ENCODE peak calls at places on chromosomes 4 and X, in four cellular contexts. One of them, this sample, is unnamed.

GRCh38 chr4:152528060-152528459 is 7.8 kb downstream of the FBXW7 start:
- DNase-seq in SK-N-DZ: no peak
- DNase-seq in stimulated activated CD4-positive, alpha-beta T cell treated with anti-CD3 and anti-CD28 coated beads, Interleukin-1b, Interleukin-23, amount 100 ng/mL, for 48 hours: no peak
- DNase-seq in amniotic stem cell: no peak
- DNase-seq in this sample: no peak

GRCh38 chrX:148530464-148531077 is 30.2 kb downstream of the AFF2 start:
- DNase-seq in stimulated activated CD4-positive, alpha-beta T cell treated with anti-CD3 and anti-CD28 coated beads, Interleukin-1b, Interleukin-23, amount 100 ng/mL, for 48 hours: no peak
- DNase-seq in amniotic stem cell: no peak
- DNase-seq in SK-N-DZ: peak
- DNase-seq in this sample: no peak

GRCh38 chrX:24874604-24875247 is 141.0 kb downstream of the ARX start:
- DNase-seq in SK-N-DZ: no peak
- DNase-seq in amniotic stem cell: no peak
- DNase-seq in stimulated activated CD4-positive, alpha-beta T cell treated with anti-CD3 and anti-CD28 coated beads, Interleukin-1b, Interleukin-23, amount 100 ng/mL, for 48 hours: no peak
- DNase-seq in this sample: no peak

GRCh38 chr4:155487231-155487630 is 110.5 kb upstream of the MAP9 start:
- DNase-seq in SK-N-DZ: no peak
- DNase-seq in stimulated activated CD4-positive, alpha-beta T cell treated with anti-CD3 and anti-CD28 coated beads, Interleukin-1b, Interleukin-23, amount 100 ng/mL, for 48 hours: no peak
- DNase-seq in amniotic stem cell: no peak
- DNase-seq in this sample: no peak

GRCh38 chr4:56220261-56220660 is 167.0 kb downstream of the AASDH start:
- DNase-seq in SK-N-DZ: no peak
- DNase-seq in stimulated activated CD4-positive, alpha-beta T cell treated with anti-CD3 and anti-CD28 coated beads, Interleukin-1b, Interleukin-23, amount 100 ng/mL, for 48 hours: no peak
- DNase-seq in amniotic stem cell: no peak
- DNase-seq in this sample: no peak

GRCh38 chrX:25544641-25545040 is 528.9 kb upstream of the ARX start:
- DNase-seq in amniotic stem cell: no peak
- DNase-seq in SK-N-DZ: no peak
- DNase-seq in stimulated activated CD4-positive, alpha-beta T cell treated with anti-CD3 and anti-CD28 coated beads, Interleukin-1b, Interleukin-23, amount 100 ng/mL, for 48 hours: no peak
- DNase-seq in this sample: no peak

GRCh38 chr4:139647952-139648351 is 17.7 kb upstream of the MGST2 start:
- DNase-seq in SK-N-DZ: no peak
- DNase-seq in amniotic stem cell: no peak
- DNase-seq in stimulated activated CD4-positive, alpha-beta T cell treated with anti-CD3 and anti-CD28 coated beads, Interleukin-1b, Interleukin-23, amount 100 ng/mL, for 48 hours: no peak
- DNase-seq in this sample: no peak

GRCh38 chr4:16079046-16079445 is 4.8 kb downstream of the PROM1 start:
- DNase-seq in amniotic stem cell: no peak
- DNase-seq in SK-N-DZ: no peak
- DNase-seq in stimulated activated CD4-positive, alpha-beta T cell treated with anti-CD3 and anti-CD28 coated beads, Interleukin-1b, Interleukin-23, amount 100 ng/mL, for 48 hours: no peak
- DNase-seq in this sample: no peak

GRCh38 chr4:161936625-161937133 is 227.1 kb downstream of the FSTL5 start:
- DNase-seq in stimulated activated CD4-positive, alpha-beta T cell treated with anti-CD3 and anti-CD28 coated beads, Interleukin-1b, Interleukin-23, amount 100 ng/mL, for 48 hours: no peak
- DNase-seq in amniotic stem cell: peak
- DNase-seq in SK-N-DZ: no peak
- DNase-seq in this sample: no peak

GRCh38 chr4:54065282-54066087 is 1.1 kb upstream of the CHIC2 start:
- DNase-seq in stimulated activated CD4-positive, alpha-beta T cell treated with anti-CD3 and anti-CD28 coated beads, Interleukin-1b, Interleukin-23, amount 100 ng/mL, for 48 hours: no peak
- DNase-seq in amniotic stem cell: no peak
- DNase-seq in SK-N-DZ: no peak
- DNase-seq in this sample: no peak

GRCh38 chr4:164959896-164960295 is 17.6 kb downstream of the TRIM61 start:
- DNase-seq in stimulated activated CD4-positive, alpha-beta T cell treated with anti-CD3 and anti-CD28 coated beads, Interleukin-1b, Interleukin-23, amount 100 ng/mL, for 48 hours: no peak
- DNase-seq in amniotic stem cell: no peak
- DNase-seq in SK-N-DZ: no peak
- DNase-seq in this sample: no peak

GRCh38 chr4:143482753-143483362 is 30.6 kb upstream of the SMARCA5 start:
- DNase-seq in amniotic stem cell: peak
- DNase-seq in stimulated activated CD4-positive, alpha-beta T cell treated with anti-CD3 and anti-CD28 coated beads, Interleukin-1b, Interleukin-23, amount 100 ng/mL, for 48 hours: no peak
- DNase-seq in SK-N-DZ: peak
- DNase-seq in this sample: no peak

This sample was measured in natural killer cell.